ENCODE peak calls at places on chromosome 18, in seven cellular contexts. One of them, this sample, is unnamed.

GRCh38 chr18:3615374-3615773 is 165.4 kb downstream of the TGIF1 start:
- DNase-seq in HCT116: no peak
- DNase-seq in stimulated activated naive CD4-positive, alpha-beta T cell: no peak
- DNase-seq in stimulated activated CD8-positive, alpha-beta memory T cell treated with anti-CD3 and anti-CD28 coated beads, Interleukin-2, amount 100 ng/mL, for 48 hours: no peak
- DNase-seq in RKO: no peak
- DNase-seq in astrocyte of the spinal cord: no peak
- DNase-seq in heart right ventricle: no peak
- DNase-seq in this sample: no peak

GRCh38 chr18:48703418-48703817 is 164.6 kb downstream of the CTIF start:
- DNase-seq in RKO: no peak
- DNase-seq in astrocyte of the spinal cord: no peak
- DNase-seq in stimulated activated naive CD4-positive, alpha-beta T cell: no peak
- DNase-seq in stimulated activated CD8-positive, alpha-beta memory T cell treated with anti-CD3 and anti-CD28 coated beads, Interleukin-2, amount 100 ng/mL, for 48 hours: no peak
- DNase-seq in heart right ventricle: no peak
- DNase-seq in HCT116: no peak
- DNase-seq in this sample: no peak

GRCh38 chr18:23547806-23548205 is 38.5 kb downstream of the NPC1 start:
- DNase-seq in RKO: no peak
- DNase-seq in heart right ventricle: no peak
- DNase-seq in HCT116: peak; percentile 19
- DNase-seq in stimulated activated CD8-positive, alpha-beta memory T cell treated with anti-CD3 and anti-CD28 coated beads, Interleukin-2, amount 100 ng/mL, for 48 hours: no peak
- DNase-seq in stimulated activated naive CD4-positive, alpha-beta T cell: no peak
- DNase-seq in astrocyte of the spinal cord: peak; percentile 15
- DNase-seq in this sample: no peak

GRCh38 chr18:78402966-78403365 is 576.7 kb upstream of the SALL3 start:
- DNase-seq in HCT116: no peak
- DNase-seq in astrocyte of the spinal cord: no peak
- DNase-seq in stimulated activated naive CD4-positive, alpha-beta T cell: no peak
- DNase-seq in RKO: no peak
- DNase-seq in heart right ventricle: no peak
- DNase-seq in stimulated activated CD8-positive, alpha-beta memory T cell treated with anti-CD3 and anti-CD28 coated beads, Interleukin-2, amount 100 ng/mL, for 48 hours: no peak
- DNase-seq in this sample: no peak

GRCh38 chr18:30510882-30511281 is 531.7 kb downstream of the DSC3 start:
- DNase-seq in heart right ventricle: no peak
- DNase-seq in astrocyte of the spinal cord: no peak
- DNase-seq in stimulated activated CD8-positive, alpha-beta memory T cell treated with anti-CD3 and anti-CD28 coated beads, Interleukin-2, amount 100 ng/mL, for 48 hours: no peak
- DNase-seq in RKO: no peak
- DNase-seq in HCT116: no peak
- DNase-seq in stimulated activated naive CD4-positive, alpha-beta T cell: no peak
- DNase-seq in this sample: no peak

GRCh38 chr18:51051105-51051712 is 21.2 kb downstream of the SMAD4 start:
- DNase-seq in stimulated activated naive CD4-positive, alpha-beta T cell: peak; percentile 5
- DNase-seq in astrocyte of the spinal cord: peak; percentile 57
- DNase-seq in RKO: peak; percentile 73
- DNase-seq in stimulated activated CD8-positive, alpha-beta memory T cell treated with anti-CD3 and anti-CD28 coated beads, Interleukin-2, amount 100 ng/mL, for 48 hours: no peak
- DNase-seq in HCT116: peak; percentile 38
- DNase-seq in heart right ventricle: no peak
- DNase-seq in this sample: no peak

GRCh38 chr18:68215931-68216330 is 499.0 kb downstream of the TMX3 start:
- DNase-seq in RKO: peak; percentile 3
- DNase-seq in heart right ventricle: no peak
- DNase-seq in HCT116: no peak
- DNase-seq in stimulated activated CD8-positive, alpha-beta memory T cell treated with anti-CD3 and anti-CD28 coated beads, Interleukin-2, amount 100 ng/mL, for 48 hours: no peak
- DNase-seq in stimulated activated naive CD4-positive, alpha-beta T cell: no peak
- DNase-seq in astrocyte of the spinal cord: peak; percentile 36
- DNase-seq in this sample: no peak

GRCh38 chr18:36533446-36534153 is 236.1 kb downstream of the FHOD3 start:
- DNase-seq in heart right ventricle: no peak
- DNase-seq in stimulated activated CD8-positive, alpha-beta memory T cell treated with anti-CD3 and anti-CD28 coated beads, Interleukin-2, amount 100 ng/mL, for 48 hours: no peak
- DNase-seq in RKO: no peak
- DNase-seq in stimulated activated naive CD4-positive, alpha-beta T cell: no peak
- DNase-seq in HCT116: no peak
- DNase-seq in astrocyte of the spinal cord: no peak
- DNase-seq in this sample: no peak

GRCh38 chr18:3283908-3284307 is 22.0 kb downstream of the MYL12B start:
- DNase-seq in astrocyte of the spinal cord: no peak
- DNase-seq in HCT116: no peak
- DNase-seq in stimulated activated CD8-positive, alpha-beta memory T cell treated with anti-CD3 and anti-CD28 coated beads, Interleukin-2, amount 100 ng/mL, for 48 hours: no peak
- DNase-seq in heart right ventricle: no peak
- DNase-seq in stimulated activated naive CD4-positive, alpha-beta T cell: no peak
- DNase-seq in RKO: no peak
- DNase-seq in this sample: no peak

GRCh38 chr18:48040457-48041110 is 110.1 kb upstream of the SMAD2 start:
- DNase-seq in RKO: no peak
- DNase-seq in heart right ventricle: no peak
- DNase-seq in HCT116: no peak
- DNase-seq in stimulated activated naive CD4-positive, alpha-beta T cell: no peak
- DNase-seq in stimulated activated CD8-positive, alpha-beta memory T cell treated with anti-CD3 and anti-CD28 coated beads, Interleukin-2, amount 100 ng/mL, for 48 hours: no peak
- DNase-seq in astrocyte of the spinal cord: no peak
- DNase-seq in this sample: no peak

GRCh38 chr18:6055711-6056110 is 160.4 kb upstream of the TMEM200C start:
- DNase-seq in stimulated activated naive CD4-positive, alpha-beta T cell: no peak
- DNase-seq in HCT116: no peak
- DNase-seq in stimulated activated CD8-positive, alpha-beta memory T cell treated with anti-CD3 and anti-CD28 coated beads, Interleukin-2, amount 100 ng/mL, for 48 hours: no peak
- DNase-seq in astrocyte of the spinal cord: peak; percentile 90
- DNase-seq in heart right ventricle: no peak
- DNase-seq in RKO: peak; percentile 51
- DNase-seq in this sample: no peak

GRCh38 chr18:57149031-57149430 is 2.1 kb downstream of the BOD1L2 start:
- DNase-seq in HCT116: no peak
- DNase-seq in heart right ventricle: no peak
- DNase-seq in astrocyte of the spinal cord: no peak
- DNase-seq in RKO: no peak
- DNase-seq in stimulated activated CD8-positive, alpha-beta memory T cell treated with anti-CD3 and anti-CD28 coated beads, Interleukin-2, amount 100 ng/mL, for 48 hours: no peak
- DNase-seq in stimulated activated naive CD4-positive, alpha-beta T cell: no peak
- DNase-seq in this sample: no peak

GRCh38 chr18:25737710-25738251 is 352.6 kb downstream of the SS18 start:
- DNase-seq in RKO: peak; percentile 46
- DNase-seq in HCT116: peak; percentile 6
- DNase-seq in astrocyte of the spinal cord: peak; percentile 87
- DNase-seq in heart right ventricle: no peak
- DNase-seq in stimulated activated naive CD4-positive, alpha-beta T cell: no peak
- DNase-seq in stimulated activated CD8-positive, alpha-beta memory T cell treated with anti-CD3 and anti-CD28 coated beads, Interleukin-2, amount 100 ng/mL, for 48 hours: no peak
- DNase-seq in this sample: no peak

GRCh38 chr18:8844721-8845148 is 139.4 kb downstream of the MTCL1 start:
- DNase-seq in stimulated activated CD8-positive, alpha-beta memory T cell treated with anti-CD3 and anti-CD28 coated beads, Interleukin-2, amount 100 ng/mL, for 48 hours: no peak
- DNase-seq in RKO: no peak
- DNase-seq in heart right ventricle: no peak
- DNase-seq in astrocyte of the spinal cord: peak; percentile 33
- DNase-seq in stimulated activated naive CD4-positive, alpha-beta T cell: no peak
- DNase-seq in HCT116: no peak
- DNase-seq in this sample: no peak

GRCh38 chr18:63185979-63186378 is 133.6 kb downstream of the BCL2 start:
- DNase-seq in stimulated activated naive CD4-positive, alpha-beta T cell: no peak
- DNase-seq in astrocyte of the spinal cord: no peak
- DNase-seq in stimulated activated CD8-positive, alpha-beta memory T cell treated with anti-CD3 and anti-CD28 coated beads, Interleukin-2, amount 100 ng/mL, for 48 hours: no peak
- DNase-seq in RKO: no peak
- DNase-seq in HCT116: no peak
- DNase-seq in heart right ventricle: no peak
- DNase-seq in this sample: no peak

GRCh38 chr18:54358495-54358793 is 738 bp downstream of the C18orf54 start:
- DNase-seq in stimulated activated naive CD4-positive, alpha-beta T cell: no peak
- DNase-seq in heart right ventricle: peak; percentile 8
- DNase-seq in stimulated activated CD8-positive, alpha-beta memory T cell treated with anti-CD3 and anti-CD28 coated beads, Interleukin-2, amount 100 ng/mL, for 48 hours: no peak
- DNase-seq in HCT116: no peak
- DNase-seq in RKO: peak; percentile 43
- DNase-seq in astrocyte of the spinal cord: peak; percentile 35
- DNase-seq in this sample: peak; percentile 18

GRCh38 chr18:12651651-12652050 is 6.3 kb downstream of the SPIRE1 start:
- DNase-seq in HCT116: no peak
- DNase-seq in heart right ventricle: no peak
- DNase-seq in astrocyte of the spinal cord: no peak
- DNase-seq in stimulated activated CD8-positive, alpha-beta memory T cell treated with anti-CD3 and anti-CD28 coated beads, Interleukin-2, amount 100 ng/mL, for 48 hours: no peak
- DNase-seq in stimulated activated naive CD4-positive, alpha-beta T cell: no peak
- DNase-seq in RKO: no peak
- DNase-seq in this sample: no peak

GRCh38 chr18:55243852-55244251 is 284.6 kb upstream of the CCDC68 start:
- DNase-seq in stimulated activated CD8-positive, alpha-beta memory T cell treated with anti-CD3 and anti-CD28 coated beads, Interleukin-2, amount 100 ng/mL, for 48 hours: no peak
- DNase-seq in heart right ventricle: peak; percentile 89
- DNase-seq in stimulated activated naive CD4-positive, alpha-beta T cell: no peak
- DNase-seq in RKO: no peak
- DNase-seq in HCT116: no peak
- DNase-seq in astrocyte of the spinal cord: peak; percentile 81
- DNase-seq in this sample: no peak

GRCh38 chr18:31819106-31819924 is 58.6 kb upstream of the SLC25A52 start:
- DNase-seq in HCT116: peak; percentile 39
- DNase-seq in astrocyte of the spinal cord: peak; percentile 53
- DNase-seq in stimulated activated CD8-positive, alpha-beta memory T cell treated with anti-CD3 and anti-CD28 coated beads, Interleukin-2, amount 100 ng/mL, for 48 hours: no peak
- DNase-seq in RKO: peak; percentile 74
- DNase-seq in heart right ventricle: no peak
- DNase-seq in stimulated activated naive CD4-positive, alpha-beta T cell: no peak
- DNase-seq in this sample: no peak

GRCh38 chr18:53745228-53745967 is 479.1 kb downstream of the MBD2 start:
- DNase-seq in stimulated activated naive CD4-positive, alpha-beta T cell: no peak
- DNase-seq in astrocyte of the spinal cord: no peak
- DNase-seq in stimulated activated CD8-positive, alpha-beta memory T cell treated with anti-CD3 and anti-CD28 coated beads, Interleukin-2, amount 100 ng/mL, for 48 hours: no peak
- DNase-seq in RKO: peak; percentile 65
- DNase-seq in HCT116: no peak
- DNase-seq in heart right ventricle: no peak
- DNase-seq in this sample: no peak

GRCh38 chr18:62631173-62631572 is 84.2 kb upstream of the PHLPP1 start:
- DNase-seq in heart right ventricle: no peak
- DNase-seq in stimulated activated naive CD4-positive, alpha-beta T cell: no peak
- DNase-seq in HCT116: no peak
- DNase-seq in astrocyte of the spinal cord: no peak
- DNase-seq in RKO: no peak
- DNase-seq in stimulated activated CD8-positive, alpha-beta memory T cell treated with anti-CD3 and anti-CD28 coated beads, Interleukin-2, amount 100 ng/mL, for 48 hours: no peak
- DNase-seq in this sample: no peak

GRCh38 chr18:58496231-58496630 is 132.7 kb downstream of the ALPK2 start:
- DNase-seq in stimulated activated CD8-positive, alpha-beta memory T cell treated with anti-CD3 and anti-CD28 coated beads, Interleukin-2, amount 100 ng/mL, for 48 hours: no peak
- DNase-seq in astrocyte of the spinal cord: peak; percentile 30
- DNase-seq in stimulated activated naive CD4-positive, alpha-beta T cell: no peak
- DNase-seq in heart right ventricle: no peak
- DNase-seq in RKO: no peak
- DNase-seq in HCT116: no peak
- DNase-seq in this sample: no peak

GRCh38 chr18:55737266-55737665 is 149.3 kb upstream of the TCF4 start:
- DNase-seq in heart right ventricle: no peak
- DNase-seq in stimulated activated CD8-positive, alpha-beta memory T cell treated with anti-CD3 and anti-CD28 coated beads, Interleukin-2, amount 100 ng/mL, for 48 hours: no peak
- DNase-seq in HCT116: no peak
- DNase-seq in stimulated activated naive CD4-positive, alpha-beta T cell: no peak
- DNase-seq in astrocyte of the spinal cord: no peak
- DNase-seq in RKO: no peak
- DNase-seq in this sample: no peak

GRCh38 chr18:76528477-76529432 is 33.7 kb upstream of the ZNF516 start:
- DNase-seq in stimulated activated naive CD4-positive, alpha-beta T cell: no peak
- DNase-seq in RKO: no peak
- DNase-seq in astrocyte of the spinal cord: peak; percentile 36
- DNase-seq in stimulated activated CD8-positive, alpha-beta memory T cell treated with anti-CD3 and anti-CD28 coated beads, Interleukin-2, amount 100 ng/mL, for 48 hours: no peak
- DNase-seq in heart right ventricle: peak; percentile 40
- DNase-seq in HCT116: no peak
- DNase-seq in this sample: no peak

GRCh38 chr18:6850396-6850795 is 120.9 kb downstream of the ARHGAP28 start:
- DNase-seq in stimulated activated naive CD4-positive, alpha-beta T cell: no peak
- DNase-seq in RKO: no peak
- DNase-seq in heart right ventricle: no peak
- DNase-seq in stimulated activated CD8-positive, alpha-beta memory T cell treated with anti-CD3 and anti-CD28 coated beads, Interleukin-2, amount 100 ng/mL, for 48 hours: no peak
- DNase-seq in HCT116: no peak
- DNase-seq in astrocyte of the spinal cord: no peak
- DNase-seq in this sample: no peak

GRCh38 chr18:12442946-12443345 is 35.2 kb downstream of the PRELID3A start:
- DNase-seq in heart right ventricle: no peak
- DNase-seq in stimulated activated CD8-positive, alpha-beta memory T cell treated with anti-CD3 and anti-CD28 coated beads, Interleukin-2, amount 100 ng/mL, for 48 hours: no peak
- DNase-seq in stimulated activated naive CD4-positive, alpha-beta T cell: no peak
- DNase-seq in RKO: peak; percentile 75
- DNase-seq in astrocyte of the spinal cord: no peak
- DNase-seq in HCT116: no peak
- DNase-seq in this sample: no peak

GRCh38 chr18:57843403-57843802 is 40.3 kb upstream of the ATP8B1 start:
- DNase-seq in heart right ventricle: no peak
- DNase-seq in HCT116: no peak
- DNase-seq in stimulated activated naive CD4-positive, alpha-beta T cell: no peak
- DNase-seq in astrocyte of the spinal cord: no peak
- DNase-seq in RKO: no peak
- DNase-seq in stimulated activated CD8-positive, alpha-beta memory T cell treated with anti-CD3 and anti-CD28 coated beads, Interleukin-2, amount 100 ng/mL, for 48 hours: no peak
- DNase-seq in this sample: no peak

GRCh38 chr18:61474918-61475317 is 141.7 kb downstream of the CDH20 start:
- DNase-seq in stimulated activated naive CD4-positive, alpha-beta T cell: no peak
- DNase-seq in HCT116: no peak
- DNase-seq in stimulated activated CD8-positive, alpha-beta memory T cell treated with anti-CD3 and anti-CD28 coated beads, Interleukin-2, amount 100 ng/mL, for 48 hours: no peak
- DNase-seq in heart right ventricle: no peak
- DNase-seq in RKO: no peak
- DNase-seq in astrocyte of the spinal cord: no peak
- DNase-seq in this sample: no peak

GRCh38 chr18:51039138-51040112 is 9.4 kb downstream of the SMAD4 start:
- DNase-seq in RKO: no peak
- DNase-seq in stimulated activated CD8-positive, alpha-beta memory T cell treated with anti-CD3 and anti-CD28 coated beads, Interleukin-2, amount 100 ng/mL, for 48 hours: no peak
- DNase-seq in stimulated activated naive CD4-positive, alpha-beta T cell: peak; percentile 3
- DNase-seq in astrocyte of the spinal cord: peak; percentile 29
- DNase-seq in heart right ventricle: no peak
- DNase-seq in HCT116: no peak
- DNase-seq in this sample: no peak

GRCh38 chr18:22169889-22170420 is 566 bp downstream of the GATA6 start:
- DNase-seq in astrocyte of the spinal cord: no peak
- DNase-seq in stimulated activated naive CD4-positive, alpha-beta T cell: no peak
- DNase-seq in stimulated activated CD8-positive, alpha-beta memory T cell treated with anti-CD3 and anti-CD28 coated beads, Interleukin-2, amount 100 ng/mL, for 48 hours: no peak
- DNase-seq in HCT116: no peak
- DNase-seq in heart right ventricle: peak; percentile 62
- DNase-seq in RKO: peak; percentile 43
- DNase-seq in this sample: no peak

GRCh38 chr18:623760-624620 is 27.2 kb downstream of the CLUL1 start:
- DNase-seq in astrocyte of the spinal cord: peak; percentile 72
- DNase-seq in HCT116: peak; percentile 69
- DNase-seq in stimulated activated CD8-positive, alpha-beta memory T cell treated with anti-CD3 and anti-CD28 coated beads, Interleukin-2, amount 100 ng/mL, for 48 hours: peak; percentile 30
- DNase-seq in stimulated activated naive CD4-positive, alpha-beta T cell: peak; percentile 15
- DNase-seq in heart right ventricle: peak; percentile 62
- DNase-seq in RKO: peak; percentile 75
- DNase-seq in this sample: peak; percentile 49

GRCh38 chr18:35862115-35862640 is 110.3 kb upstream of the RMP24 start:
- DNase-seq in HCT116: no peak
- DNase-seq in astrocyte of the spinal cord: no peak
- DNase-seq in RKO: no peak
- DNase-seq in stimulated activated naive CD4-positive, alpha-beta T cell: no peak
- DNase-seq in heart right ventricle: no peak
- DNase-seq in stimulated activated CD8-positive, alpha-beta memory T cell treated with anti-CD3 and anti-CD28 coated beads, Interleukin-2, amount 100 ng/mL, for 48 hours: no peak
- DNase-seq in this sample: no peak

GRCh38 chr18:59900222-59901128 is 679 bp downstream of the PMAIP1 start:
- DNase-seq in astrocyte of the spinal cord: peak; percentile 90
- DNase-seq in heart right ventricle: no peak
- DNase-seq in RKO: peak; percentile 87
- DNase-seq in stimulated activated naive CD4-positive, alpha-beta T cell: peak; percentile 33
- DNase-seq in stimulated activated CD8-positive, alpha-beta memory T cell treated with anti-CD3 and anti-CD28 coated beads, Interleukin-2, amount 100 ng/mL, for 48 hours: no peak
- DNase-seq in HCT116: no peak
- DNase-seq in this sample: peak; percentile 25

GRCh38 chr18:5058768-5059539 is 138.1 kb downstream of the AKAIN1 start:
- DNase-seq in stimulated activated CD8-positive, alpha-beta memory T cell treated with anti-CD3 and anti-CD28 coated beads, Interleukin-2, amount 100 ng/mL, for 48 hours: no peak
- DNase-seq in stimulated activated naive CD4-positive, alpha-beta T cell: peak; percentile 3
- DNase-seq in astrocyte of the spinal cord: no peak
- DNase-seq in HCT116: no peak
- DNase-seq in RKO: no peak
- DNase-seq in heart right ventricle: peak; percentile 7
- DNase-seq in this sample: no peak

GRCh38 chr18:80029690-80030089 is 4.5 kb upstream of the RBFA start:
- DNase-seq in stimulated activated CD8-positive, alpha-beta memory T cell treated with anti-CD3 and anti-CD28 coated beads, Interleukin-2, amount 100 ng/mL, for 48 hours: no peak
- DNase-seq in astrocyte of the spinal cord: no peak
- DNase-seq in heart right ventricle: no peak
- DNase-seq in RKO: no peak
- DNase-seq in stimulated activated naive CD4-positive, alpha-beta T cell: no peak
- DNase-seq in HCT116: no peak
- DNase-seq in this sample: no peak

This sample was measured in progenitor cell of endocrine pancreas.